ENCODE peak calls at places on chromosomes 7 and 10, in seven cellular contexts. U, G, A, Q, M, Z and D are unnamed samples.

GRCh38 chr7:50210706-50211115 is 93.8 kb upstream of the IKZF1 start:
- DNase-seq in U (no peak), G (no peak), A (no peak), Q (no peak), M (no peak), Z (no peak), D (no peak)

GRCh38 chr10:132707121-132707775 is 78.7 kb downstream of the NKX6-2 start:
- DNase-seq in U (no peak), G (no peak), A (no peak), Q (no peak), M (no peak), Z (no peak), D (no peak)

GRCh38 chr10:12605580-12606405 is 256.4 kb downstream of the CAMK1D start:
- DNase-seq in U (peak), G (peak), A (peak), Q (no peak), M (peak), Z (peak), D (peak)

GRCh38 chr10:100847440-100847839 is 65.3 kb upstream of the SLF2 start:
- DNase-seq in U (no peak), G (no peak), A (no peak), Q (no peak), M (no peak), Z (no peak), D (no peak)

GRCh38 chr10:124719213-124719851 is 24.8 kb downstream of the FAM53B start:
- DNase-seq in U (peak), G (peak), A (no peak), Q (no peak), M (no peak), Z (peak), D (no peak)

GRCh38 chr10:15123749-15124184 is 26.6 kb downstream of the RPP38 start:
- DNase-seq in U (no peak), G (no peak), A (no peak), Q (no peak), M (no peak), Z (no peak), D (no peak)

GRCh38 chr10:103111031-103111917 is 81.8 kb downstream of the NT5C2 start:
- DNase-seq in U (no peak), G (no peak), A (peak), Q (no peak), M (no peak), Z (no peak), D (no peak)

GRCh38 chr10:128897414-128897928 is 569.6 kb upstream of the MGMT start:
- DNase-seq in U (no peak), G (no peak), A (no peak), Q (no peak), M (no peak), Z (no peak), D (no peak)

GRCh38 chr10:112366992-112367391 is 6.9 kb upstream of the ACSL5 start:
- DNase-seq in U (no peak), G (no peak), A (no peak), Q (no peak), M (no peak), Z (no peak), D (no peak)

GRCh38 chr7:27133409-27134157 is 3.0 kb upstream of the HOXA4 start:
- DNase-seq in U (no peak), G (no peak), A (no peak), Q (no peak), M (no peak), Z (no peak), D (no peak)

GRCh38 chr7:70694357-70694908 is 437.5 kb upstream of the GALNT17 start:
- DNase-seq in U (peak), G (peak), A (no peak), Q (no peak), M (no peak), Z (peak), D (peak)

GRCh38 chr7:55552320-55553086 is 19.8 kb downstream of the VOPP1 start:
- DNase-seq in U (no peak), G (peak), A (no peak), Q (peak), M (no peak), Z (no peak), D (no peak)

GRCh38 chr7:101690061-101690460 is 61.0 kb upstream of the MYL10 start:
- DNase-seq in U (no peak), G (no peak), A (no peak), Q (no peak), M (no peak), Z (no peak), D (no peak)

GRCh38 chr7:157271991-157272324 is 64.8 kb upstream of the DNAJB6 start:
- DNase-seq in U (no peak), G (no peak), A (peak), Q (no peak), M (no peak), Z (no peak), D (no peak)

GRCh38 chr7:151867912-151868804 is 8.8 kb downstream of the PRKAG2 start:
- DNase-seq in U (no peak), G (no peak), A (no peak), Q (no peak), M (no peak), Z (no peak), D (no peak)

GRCh38 chr10:67262675-67263074 is 336.8 kb downstream of the LRRTM3 start:
- DNase-seq in U (no peak), G (no peak), A (no peak), Q (no peak), M (no peak), Z (no peak), D (no peak)

GRCh38 chr7:143120696-143121405 is 11.0 kb upstream of the PIP start:
- DNase-seq in U (no peak), G (no peak), A (no peak), Q (no peak), M (no peak), Z (no peak), D (no peak)

GRCh38 chr10:68238371-68238770 is 6.5 kb upstream of the ATOH7 start:
- DNase-seq in U (no peak), G (no peak), A (no peak), Q (no peak), M (no peak), Z (no peak), D (no peak)

GRCh38 chr10:77533156-77533886 is 104.3 kb downstream of the KCNMA1 start:
- DNase-seq in U (no peak), G (no peak), A (no peak), Q (no peak), M (no peak), Z (no peak), D (no peak)

GRCh38 chr7:2944729-2945128 is 98.9 kb downstream of the CARD11 start:
- DNase-seq in U (no peak), G (no peak), A (no peak), Q (no peak), M (no peak), Z (no peak), D (no peak)

GRCh38 chr7:7769712-7770111 is 51.3 kb upstream of the RPA3 start:
- DNase-seq in U (no peak), G (no peak), A (no peak), Q (no peak), M (no peak), Z (no peak), D (no peak)

GRCh38 chr10:70849582-70850016 is 33.9 kb downstream of the SGPL1 start:
- DNase-seq in U (no peak), G (no peak), A (peak), Q (no peak), M (no peak), Z (no peak), D (no peak)

GRCh38 chr10:47245731-47246350 is 54.2 kb upstream of the GDF10 start:
- DNase-seq in U (no peak), G (no peak), A (no peak), Q (no peak), M (no peak), Z (no peak), D (no peak)

GRCh38 chr7:135650831-135651573 is 11.3 kb upstream of the STMP1 start:
- DNase-seq in U (no peak), G (peak), A (no peak), Q (no peak), M (no peak), Z (no peak), D (no peak)

GRCh38 chr7:123747620-123748141 is 1.1 kb downstream of the WASL start:
- DNase-seq in U (no peak), G (no peak), A (no peak), Q (no peak), M (peak), Z (peak), D (no peak)

GRCh38 chr7:102101926-102102325 is 184.7 kb upstream of the SH2B2 start:
- DNase-seq in U (no peak), G (no peak), A (no peak), Q (no peak), M (no peak), Z (no peak), D (no peak)

GRCh38 chr10:45023426-45023825 is 22.7 kb downstream of the ZNF22 start:
- DNase-seq in U (no peak), G (no peak), A (no peak), Q (no peak), M (no peak), Z (no peak), D (no peak)

GRCh38 chr7:121279060-121279620 is 49.7 kb upstream of the WNT16 start:
- DNase-seq in U (no peak), G (no peak), A (no peak), Q (no peak), M (no peak), Z (no peak), D (no peak)

GRCh38 chr7:2148814-2149213 is 83.9 kb downstream of the MAD1L1 start:
- DNase-seq in U (no peak), G (no peak), A (no peak), Q (no peak), M (no peak), Z (no peak), D (no peak)

GRCh38 chr10:128257404-128257803 is 131.2 kb upstream of the MKI67 start:
- DNase-seq in U (no peak), G (no peak), A (no peak), Q (no peak), M (no peak), Z (no peak), D (no peak)

GRCh38 chr7:135263321-135263970 is 29.8 kb downstream of the STRA8 start:
- DNase-seq in U (no peak), G (no peak), A (no peak), Q (no peak), M (no peak), Z (no peak), D (no peak)

GRCh38 chr7:150359007-150359917 is 9.4 kb upstream of the REPIN1 start:
- DNase-seq in U (no peak), G (no peak), A (no peak), Q (no peak), M (no peak), Z (no peak), D (no peak)

GRCh38 chr10:103232772-103233488 is 12.8 kb upstream of the RPEL1 start:
- DNase-seq in U (no peak), G (no peak), A (no peak), Q (no peak), M (no peak), Z (no peak), D (no peak)

GRCh38 chr10:36882781-36883180 is 242.6 kb upstream of the ANKRD30A start:
- DNase-seq in U (no peak), G (no peak), A (no peak), Q (no peak), M (no peak), Z (no peak), D (no peak)

GRCh38 chr10:78357027-78357672 is 323.5 kb downstream of the RPS24 start:
- DNase-seq in U (no peak), G (no peak), A (no peak), Q (no peak), M (no peak), Z (no peak), D (no peak)

GRCh38 chr10:86962136-86962980 is 4.0 kb downstream of the SNCG start:
- DNase-seq in U (no peak), G (no peak), A (no peak), Q (no peak), M (no peak), Z (no peak), D (no peak)

GRCh38 chr7:137445998-137446397 is 102.5 kb upstream of the PTN start:
- DNase-seq in U (no peak), G (no peak), A (no peak), Q (no peak), M (no peak), Z (no peak), D (no peak)

GRCh38 chr10:71383972-71384687 is 12.6 kb upstream of the CDH23 start:
- DNase-seq in U (peak), G (peak), A (no peak), Q (no peak), M (no peak), Z (peak), D (peak)

GRCh38 chr7:155647734-155648133 is 3.3 kb downstream of the RBM33 start:
- DNase-seq in U (no peak), G (no peak), A (no peak), Q (no peak), M (no peak), Z (no peak), D (no peak)